ENCODE peak calls at places on chromosomes 4 and X, in six cellular contexts. One of them, this sample, is unnamed. For H3K27me3, the result is how much of the 10 kb centered on the place peaks cover.

GRCh38 chr4:68864438-68865177 is 48.8 kb downstream of the UGT2B10 start:
- DNase-seq in mammary epithelial cell: no peak
- DNase-seq in H1: no peak
- DNase-seq in PC-9: no peak
- DNase-seq in PC-3: peak
- DNase-seq in HCT116: no peak
- DNase-seq in this sample: no peak

GRCh38 chr4:118732591-118733330 is 47.6 kb downstream of the METTL14 start:
- DNase-seq in mammary epithelial cell: peak
- DNase-seq in H1: no peak
- DNase-seq in PC-9: no peak
- DNase-seq in PC-3: no peak
- DNase-seq in HCT116: no peak
- DNase-seq in this sample: peak

GRCh38 chr4:185464887-185465286 is 6.6 kb downstream of the CCDC110 start:
- DNase-seq in mammary epithelial cell: no peak
- DNase-seq in H1: no peak
- DNase-seq in PC-9: no peak
- DNase-seq in PC-3: no peak
- DNase-seq in HCT116: no peak
- DNase-seq in this sample: no peak

GRCh38 chr4:169131556-169132208 is 121.6 kb upstream of the CBR4 start:
- DNase-seq in mammary epithelial cell: no peak
- DNase-seq in H1: no peak
- DNase-seq in PC-9: no peak
- DNase-seq in PC-3: no peak
- DNase-seq in HCT116: no peak
- DNase-seq in this sample: no peak

GRCh38 chr4:165326831-165327210 is 648 bp upstream of the MSMO1 start:
- DNase-seq in mammary epithelial cell: peak
- DNase-seq in H1: no peak
- DNase-seq in PC-9: peak
- DNase-seq in PC-3: peak
- DNase-seq in HCT116: no peak
- DNase-seq in this sample: no peak

GRCh38 chrX:151754042-151754419 is 19.5 kb downstream of the CNGA2 start:
- DNase-seq in mammary epithelial cell: peak
- DNase-seq in H1: no peak
- DNase-seq in PC-9: peak
- DNase-seq in PC-3: peak
- DNase-seq in HCT116: peak
- DNase-seq in this sample: peak

GRCh38 chr4:82798168-82799005 is at the start of gene SCD5:
- DNase-seq in mammary epithelial cell: peak
- DNase-seq in H1: no peak
- DNase-seq in PC-9: peak
- DNase-seq in PC-3: peak
- DNase-seq in HCT116: peak
- DNase-seq in this sample: peak

GRCh38 chrX:150085881-150086280 is 147.6 kb upstream of the EOLA2 start:
- DNase-seq in mammary epithelial cell: peak
- DNase-seq in H1: no peak
- DNase-seq in PC-9: no peak
- DNase-seq in PC-3: peak
- DNase-seq in HCT116: no peak
- DNase-seq in this sample: peak

GRCh38 chr4:82484987-82485783 is 54.8 kb downstream of the ENOPH1 start:
- DNase-seq in mammary epithelial cell: no peak
- DNase-seq in H1: no peak
- DNase-seq in PC-9: no peak
- DNase-seq in PC-3: no peak
- DNase-seq in HCT116: no peak
- DNase-seq in this sample: no peak

GRCh38 chr4:164536829-164537228 is 217.1 kb upstream of the SMIM31 start:
- DNase-seq in mammary epithelial cell: peak
- DNase-seq in H1: no peak
- DNase-seq in PC-9: no peak
- DNase-seq in PC-3: peak
- DNase-seq in HCT116: peak
- DNase-seq in this sample: peak

GRCh38 chr4:154740462-154740861 is 3.3 kb upstream of the LRAT start:
- DNase-seq in mammary epithelial cell: no peak
- DNase-seq in H1: no peak
- DNase-seq in PC-9: no peak
- DNase-seq in PC-3: no peak
- DNase-seq in HCT116: no peak
- DNase-seq in this sample: no peak

GRCh38 chr4:82975792-82976191 is 34.8 kb downstream of the LIN54 start:
- DNase-seq in mammary epithelial cell: no peak
- DNase-seq in H1: no peak
- DNase-seq in PC-9: no peak
- DNase-seq in PC-3: no peak
- DNase-seq in HCT116: no peak
- DNase-seq in this sample: peak

GRCh38 chr4:4656977-4657376 is 115.1 kb upstream of the STX18 start:
- DNase-seq in mammary epithelial cell: no peak
- DNase-seq in H1: no peak
- DNase-seq in PC-9: no peak
- DNase-seq in PC-3: no peak
- DNase-seq in HCT116: no peak
- DNase-seq in this sample: no peak

DNA sequence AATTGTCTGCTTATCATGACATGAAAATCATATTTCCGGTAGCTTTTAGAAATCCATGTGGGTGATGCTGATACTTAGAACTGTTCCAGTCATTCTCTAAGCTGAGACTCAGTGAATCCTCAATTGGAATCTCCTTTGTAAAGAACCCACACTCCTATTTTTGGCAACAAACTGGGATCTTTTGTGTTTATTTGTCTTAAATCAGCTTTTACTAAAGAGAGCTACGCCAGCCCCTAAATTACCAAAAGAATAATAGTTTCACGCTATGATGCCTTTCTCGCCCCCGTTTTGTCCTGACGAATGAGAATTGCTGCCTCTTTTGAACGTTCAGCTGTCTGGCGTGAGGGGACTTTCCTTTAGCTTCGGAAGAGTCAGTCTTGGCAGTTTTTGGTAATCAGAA is 195.9 kb downstream of the SHOX start:
- DNase-seq in mammary epithelial cell: no peak
- DNase-seq in H1: no peak
- DNase-seq in PC-9: no peak
- DNase-seq in PC-3: no peak
- DNase-seq in HCT116: no peak
- DNase-seq in this sample: no peak
- H3K4me3 ChIP-seq in mammary epithelial cell: no peak
- H3K4me3 ChIP-seq in H1: no peak
- H3K4me3 ChIP-seq in PC-9: no peak
- H3K4me3 ChIP-seq in PC-3: no peak
- H3K4me3 ChIP-seq in HCT116: no peak
- H3K4me3 ChIP-seq in this sample: no peak

GRCh38 chrX:109624022-109624421 is 950 bp downstream of the KCNE5 start:
- DNase-seq in mammary epithelial cell: no peak
- DNase-seq in H1: no peak
- DNase-seq in PC-9: no peak
- DNase-seq in PC-3: no peak
- DNase-seq in HCT116: no peak
- DNase-seq in this sample: no peak
- H3K27me3 ChIP-seq in mammary epithelial cell: under half
- H3K27me3 ChIP-seq in H1: under half
- H3K27me3 ChIP-seq in PC-9: under half
- H3K27me3 ChIP-seq in PC-3: under half
- H3K27me3 ChIP-seq in HCT116: under half
- H3K27me3 ChIP-seq in this sample: under half

GRCh38 chrX:108732630-108733321 is 3.6 kb downstream of the IRS4 start:
- DNase-seq in mammary epithelial cell: no peak
- DNase-seq in H1: no peak
- DNase-seq in PC-9: no peak
- DNase-seq in PC-3: no peak
- DNase-seq in HCT116: no peak
- DNase-seq in this sample: no peak
- TF ChIP-seq EZH2 in mammary epithelial cell: no peak
- TF ChIP-seq EZH2 in H1: no peak
- TF ChIP-seq EZH2 in PC-9: no peak
- TF ChIP-seq EZH2 in PC-3: no peak
- TF ChIP-seq EZH2 in HCT116: no peak
- TF ChIP-seq EZH2 in this sample: peak

GRCh38 chr4:15327311-15328298 is 100.2 kb upstream of the C1QTNF7 start:
- DNase-seq in mammary epithelial cell: no peak
- DNase-seq in H1: no peak
- DNase-seq in PC-9: no peak
- DNase-seq in PC-3: no peak
- DNase-seq in HCT116: no peak
- DNase-seq in this sample: peak
- H3K4me3 ChIP-seq in mammary epithelial cell: no peak
- H3K4me3 ChIP-seq in H1: no peak
- H3K4me3 ChIP-seq in PC-9: no peak
- H3K4me3 ChIP-seq in PC-3: no peak
- H3K4me3 ChIP-seq in HCT116: no peak
- H3K4me3 ChIP-seq in this sample: no peak

DNA sequence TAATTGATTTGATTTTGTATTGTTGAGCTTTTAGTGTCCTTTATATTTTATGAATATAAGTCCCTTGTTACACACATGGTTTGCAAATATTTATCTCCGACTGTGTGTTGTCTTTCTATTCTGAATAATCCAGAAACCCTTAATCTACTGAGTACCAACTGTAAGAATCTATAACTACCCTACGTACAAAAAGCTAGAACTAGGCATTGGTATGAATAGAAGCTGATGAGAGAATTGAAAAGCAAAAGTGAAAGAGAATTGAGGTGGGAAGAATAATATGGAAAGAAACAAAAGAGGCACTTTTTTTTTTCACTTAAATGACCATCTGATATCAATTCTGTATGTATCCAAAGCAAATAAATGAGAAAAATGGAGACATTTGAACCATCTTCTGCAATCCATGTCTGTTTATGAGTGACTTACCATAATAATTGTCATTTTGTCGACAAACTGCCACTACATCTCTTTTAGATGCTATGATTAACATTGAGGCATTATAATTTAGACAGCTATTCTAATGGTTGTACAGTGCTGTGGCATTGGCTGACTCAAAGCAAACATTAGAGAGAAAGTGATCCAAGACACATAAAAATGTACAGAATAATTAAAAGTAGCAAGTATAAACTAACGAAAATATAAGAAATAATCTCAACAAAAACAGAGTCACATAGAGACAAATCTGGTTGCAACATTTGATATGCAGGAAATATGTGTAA is 1516.6 kb upstream of the AGA start:
- DNase-seq in mammary epithelial cell: no peak
- DNase-seq in H1: no peak
- DNase-seq in PC-9: no peak
- DNase-seq in PC-3: peak
- DNase-seq in HCT116: no peak
- DNase-seq in this sample: no peak
- H3K27me3 ChIP-seq in mammary epithelial cell: under half
- H3K27me3 ChIP-seq in H1: under half
- H3K27me3 ChIP-seq in PC-9: under half
- H3K27me3 ChIP-seq in PC-3: under half
- H3K27me3 ChIP-seq in HCT116: under half
- H3K27me3 ChIP-seq in this sample: under half

GRCh38 chr4:31979988-31980387 is 1259.8 kb downstream of the PCDH7 start:
- DNase-seq in mammary epithelial cell: no peak
- DNase-seq in H1: no peak
- DNase-seq in PC-9: no peak
- DNase-seq in PC-3: no peak
- DNase-seq in HCT116: no peak
- DNase-seq in this sample: no peak
- TF ChIP-seq EZH2 in mammary epithelial cell: no peak
- TF ChIP-seq EZH2 in H1: no peak
- TF ChIP-seq EZH2 in PC-9: no peak
- TF ChIP-seq EZH2 in PC-3: no peak
- TF ChIP-seq EZH2 in HCT116: no peak
- TF ChIP-seq EZH2 in this sample: no peak

GRCh38 chrX:12950851-12951589 is 23.9 kb upstream of the TMSB4X start:
- DNase-seq in mammary epithelial cell: no peak
- DNase-seq in H1: no peak
- DNase-seq in PC-9: no peak
- DNase-seq in PC-3: no peak
- DNase-seq in HCT116: no peak
- DNase-seq in this sample: no peak

GRCh38 chrX:12948495-12948894 is 26.4 kb upstream of the TMSB4X start:
- DNase-seq in mammary epithelial cell: no peak
- DNase-seq in H1: no peak
- DNase-seq in PC-9: no peak
- DNase-seq in PC-3: no peak
- DNase-seq in HCT116: no peak
- DNase-seq in this sample: no peak

GRCh38 chrX:12947545-12948235 is 27.2 kb upstream of the TMSB4X start:
- DNase-seq in mammary epithelial cell: no peak
- DNase-seq in H1: no peak
- DNase-seq in PC-9: no peak
- DNase-seq in PC-3: no peak
- DNase-seq in HCT116: no peak
- DNase-seq in this sample: no peak

GRCh38 chrX:12949927-12950656 is 24.8 kb upstream of the TMSB4X start:
- DNase-seq in mammary epithelial cell: peak
- DNase-seq in H1: no peak
- DNase-seq in PC-9: no peak
- DNase-seq in PC-3: no peak
- DNase-seq in HCT116: no peak
- DNase-seq in this sample: peak

GRCh38 chrX:12949205-12949926 is 25.5 kb upstream of the TMSB4X start:
- DNase-seq in mammary epithelial cell: no peak
- DNase-seq in H1: no peak
- DNase-seq in PC-9: no peak
- DNase-seq in PC-3: no peak
- DNase-seq in HCT116: no peak
- DNase-seq in this sample: peak
- H3K4me3 ChIP-seq in mammary epithelial cell: no peak
- H3K4me3 ChIP-seq in H1: no peak
- H3K4me3 ChIP-seq in PC-9: no peak
- H3K4me3 ChIP-seq in PC-3: no peak
- H3K4me3 ChIP-seq in HCT116: no peak
- H3K4me3 ChIP-seq in this sample: no peak

This sample was measured in astrocyte.